ENCODE peak calls at places on chromosomes 12 and 14, in five cellular contexts. D is prostate gland, X is ovary, P is Calu3, Y is glutamatergic neuron. H is an unnamed sample.

GRCh38 chr12:117530796-117531195 is 169.4 kb upstream of the NOS1 start:
- DNase-seq in D (no peak), X (no peak), P (no peak), Y (no peak), H (no peak)

GRCh38 chr14:75417674-75418073 is 10.1 kb upstream of the JDP2 start:
- DNase-seq in D (peak; percentile 47), X (no peak), P (no peak), Y (no peak), H (no peak)

GRCh38 chr12:115351513-115352077 is 667.6 kb upstream of the TBX3 start:
- DNase-seq in D (no peak), X (no peak), P (no peak), Y (no peak), H (no peak)

GRCh38 chr14:39005044-39005736 is 97.8 kb downstream of the SEC23A start:
- DNase-seq in D (no peak), X (no peak), P (no peak), Y (no peak), H (no peak)

GRCh38 chr14:26121181-26121580 is 476.7 kb downstream of the NOVA1 start:
- DNase-seq in D (no peak), X (no peak), P (no peak), Y (no peak), H (no peak)

GRCh38 chr14:90569606-90570462 is 173.0 kb downstream of the CALM1 start:
- DNase-seq in D (no peak), X (no peak), P (no peak), Y (no peak), H (no peak)

GRCh38 chr12:130680451-130680990 is 35.6 kb downstream of the RIMBP2 start:
- DNase-seq in D (no peak), X (no peak), P (no peak), Y (no peak), H (no peak)

GRCh38 chr12:127060933-127061332 is 1206.0 kb upstream of the TMEM132C start:
- DNase-seq in D (no peak), X (no peak), P (no peak), Y (no peak), H (no peak)

GRCh38 chr12:113194971-113195391 is 9.5 kb downstream of the RITA1 start:
- DNase-seq in D (no peak), X (no peak), P (no peak), Y (no peak), H (no peak)

DNA sequence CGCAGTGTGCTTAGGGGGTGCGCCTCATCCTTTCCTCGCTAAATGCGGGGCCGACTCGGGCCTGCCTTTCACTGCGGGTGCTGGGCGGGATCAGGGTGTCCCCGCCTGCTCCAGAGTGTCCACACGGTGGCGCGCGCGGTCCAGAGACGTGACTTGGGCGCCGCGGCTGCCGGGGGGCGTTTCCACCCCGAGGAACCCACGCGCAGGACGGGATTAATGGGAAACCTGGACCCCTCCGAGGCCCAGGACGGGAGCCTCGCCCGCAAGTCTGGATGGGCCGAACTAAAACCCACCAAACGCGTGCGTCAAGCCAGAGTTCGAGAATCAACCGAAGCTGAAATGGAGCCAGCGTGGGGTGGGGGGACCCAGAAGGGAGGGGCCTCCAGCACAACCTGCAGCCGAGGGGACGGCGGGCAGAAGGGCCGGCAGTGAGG is 93.4 kb downstream of the NINJ2 start:
- DNase-seq in D (peak; percentile 77), X (peak; percentile 86), P (peak; percentile 91), Y (peak; percentile 93), H (peak; percentile 93)
- TF ChIP-seq CTCF in D (peak; percentile 96), X (peak; percentile 96), P (peak; percentile 92), Y (peak; percentile 85), H (peak; percentile 84)

DNA sequence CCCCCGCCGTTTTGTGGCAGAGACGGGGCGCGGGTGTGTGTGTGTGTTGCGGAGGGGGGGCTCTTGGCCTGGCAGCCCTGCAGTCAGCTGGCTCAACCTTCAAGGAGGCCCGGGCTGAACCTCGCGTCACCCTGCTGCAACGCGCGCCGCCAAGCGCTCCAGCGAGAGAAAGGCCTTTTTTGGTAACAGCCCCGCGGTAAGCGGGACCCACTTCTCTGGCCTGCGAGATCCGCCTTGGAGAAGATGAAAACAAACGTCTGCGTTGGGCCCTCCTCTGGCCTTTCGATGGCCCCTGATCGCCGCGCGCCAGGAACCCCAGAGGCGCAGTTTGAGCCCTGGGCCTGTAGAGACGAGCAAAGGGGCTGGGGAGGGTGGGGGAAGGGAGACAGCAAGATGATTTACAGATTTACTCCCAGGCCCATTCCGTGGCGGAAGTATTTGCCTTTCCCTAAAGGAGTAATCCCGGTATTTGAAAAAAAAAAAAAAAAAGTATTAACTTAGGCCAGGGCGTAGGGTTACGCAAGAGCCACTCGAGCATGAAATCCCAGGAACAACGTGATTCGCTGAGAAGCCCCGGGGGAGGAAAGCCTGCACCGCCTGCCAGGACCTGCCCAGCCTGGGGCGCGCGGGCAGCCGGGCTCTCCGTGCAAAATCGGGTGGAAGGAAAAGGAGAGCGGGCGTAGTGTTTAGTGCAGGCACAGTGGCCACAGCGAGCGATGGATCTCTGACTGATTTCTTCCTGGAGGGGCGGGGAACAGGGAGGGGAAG is 4.5 kb upstream of the IRF2BPL start:
- DNase-seq in D (peak; percentile 97), X (peak; percentile 93), P (peak; percentile 85), Y (peak; percentile 89), H (peak; percentile 79)
- TF ChIP-seq CTCF in D (peak; percentile 13), X (no peak), P (no peak), Y (no peak), H (no peak)

DNA sequence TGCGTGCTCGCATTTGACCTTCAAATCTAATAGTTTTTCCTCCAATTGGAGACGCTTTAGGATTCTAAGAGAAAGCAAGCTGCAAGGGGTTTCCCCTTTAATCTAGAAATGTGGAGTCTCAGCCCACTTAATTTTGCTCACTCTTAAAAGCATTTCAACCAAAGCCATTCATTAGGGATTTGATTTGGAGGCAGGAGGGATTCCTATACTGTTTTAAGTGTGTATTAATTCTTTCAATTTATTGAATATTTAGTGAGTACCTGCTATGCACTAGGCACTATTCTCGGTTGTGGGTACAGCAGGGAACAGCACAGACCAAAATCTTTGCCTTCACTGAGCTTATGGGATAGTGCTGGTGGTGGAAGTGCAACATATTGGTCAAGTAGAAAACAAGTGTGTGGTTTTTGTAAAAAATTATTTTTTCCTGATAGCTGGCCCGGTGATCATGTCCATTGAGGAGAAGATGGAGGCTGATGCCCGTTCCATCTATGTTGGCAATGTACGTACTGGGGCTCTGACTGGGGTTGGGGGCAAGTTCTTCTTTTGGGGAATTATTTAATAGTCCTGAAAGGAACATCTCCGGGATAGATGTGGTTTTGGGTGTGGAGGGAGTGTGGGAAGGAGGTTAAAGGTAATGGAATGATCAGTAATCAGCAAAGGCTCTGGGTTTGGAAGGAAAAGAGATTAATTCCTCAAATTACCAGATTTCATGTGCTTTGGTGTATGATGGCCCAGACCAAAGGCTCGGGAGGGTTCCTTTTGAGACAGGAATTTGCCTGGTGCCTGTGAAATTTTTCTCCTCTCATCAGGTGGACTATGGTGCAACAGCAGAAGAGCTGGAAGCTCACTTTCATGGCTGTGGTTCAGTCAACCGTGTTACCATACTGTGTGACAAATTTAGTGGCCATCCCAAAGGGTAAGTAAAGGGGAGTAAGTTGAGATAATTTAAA is 1.6 kb downstream of the PABPN1 start:
- DNase-seq in D (no peak), X (no peak), P (no peak), Y (no peak), H (no peak)
- TF ChIP-seq CTCF in D (no peak), X (no peak), P (no peak), Y (no peak), H (no peak)

GRCh38 chr12:50167026-50167742 is at the start of gene CERS5:
- DNase-seq in D (peak; percentile 99), X (peak; percentile 99), P (peak; percentile 97), Y (peak; percentile 99), H (peak; percentile 99)
- TF ChIP-seq CTCF in D (peak; percentile 52), X (peak; percentile 73), P (no peak), Y (peak; percentile 59), H (peak; percentile 61)

GRCh38 chr12:11650279-11650696 is 814 bp downstream of the ETV6 start:
- DNase-seq in D (peak; percentile 19), X (no peak), P (peak; percentile 25), Y (peak; percentile 47), H (peak; percentile 53)

GRCh38 chr12:11651377-11651776 is 1.9 kb downstream of the ETV6 start:
- DNase-seq in D (no peak), X (no peak), P (no peak), Y (no peak), H (no peak)

GRCh38 chr12:11649413-11650278 is at the start of gene ETV6:
- DNase-seq in D (peak; percentile 76), X (peak; percentile 70), P (peak; percentile 79), Y (peak; percentile 67), H (peak; percentile 71)

GRCh38 chr12:11651785-11652184 is 2.3 kb downstream of the ETV6 start:
- DNase-seq in D (no peak), X (no peak), P (no peak), Y (no peak), H (no peak)

GRCh38 chr12:11650697-11651281 is 1.3 kb downstream of the ETV6 start:
- DNase-seq in D (no peak), X (no peak), P (no peak), Y (no peak), H (no peak)
- TF ChIP-seq CTCF in D (no peak), X (no peak), P (no peak), Y (no peak), H (no peak)

GRCh38 chr12:76031414-76032042 is at the start of gene PHLDA1:
- DNase-seq in D (peak; percentile 88), X (peak; percentile 92), P (peak; percentile 99), Y (peak; percentile 98), H (peak; percentile 96)
- TF ChIP-seq CTCF in D (peak; percentile 80), X (peak; percentile 76), P (peak; percentile 43), Y (peak; percentile 73), H (peak; percentile 76)

DNA sequence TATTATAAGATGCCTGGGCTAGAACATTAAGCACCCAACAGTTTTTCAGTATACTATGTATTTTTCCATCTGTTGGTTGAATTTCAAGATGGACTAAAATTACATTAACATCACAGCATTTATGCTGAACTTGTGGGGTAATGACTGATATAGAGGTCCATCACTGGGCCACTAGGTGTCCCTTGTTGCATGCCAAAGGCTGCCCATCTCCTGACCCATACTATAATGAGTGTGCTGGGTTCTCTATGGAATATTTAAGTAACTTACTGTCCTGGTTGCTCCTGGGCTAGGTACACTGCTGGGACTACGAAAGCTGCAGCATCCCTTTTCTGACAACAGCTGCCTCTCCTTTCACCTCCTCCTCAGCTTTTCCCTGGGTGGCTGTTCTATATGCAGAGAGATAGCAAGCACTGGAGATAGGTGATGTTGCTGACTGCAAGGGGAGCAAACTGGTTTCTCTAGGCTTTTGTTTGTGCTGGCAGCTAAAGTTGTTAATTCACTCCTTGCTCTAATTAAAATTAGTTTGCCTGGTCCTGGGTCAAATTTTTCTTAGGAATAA is 138.6 kb upstream of the TRHDE start:
- DNase-seq in D (no peak), X (no peak), P (no peak), Y (no peak), H (no peak)
- TF ChIP-seq CTCF in D (no peak), X (no peak), P (no peak), Y (no peak), H (no peak)

H was measured in endothelial cell.